ENCODE peak calls at places on chromosomes 16 and 17, in six cellular contexts. One of them, this sample, is unnamed.

GRCh38 chr17:56867948-56868376 is 34.0 kb downstream of the DGKE start:
- DNase-seq in activated CD4-positive, CD25-positive, alpha-beta regulatory T cell: no peak
- DNase-seq in MV-4-11: no peak
- DNase-seq in GM04503: peak
- DNase-seq in AML-193: no peak
- DNase-seq in breast epithelium: no peak
- DNase-seq in this sample: no peak

GRCh38 chr16:46974352-46974751 is 878 bp upstream of the DNAJA2 start:
- DNase-seq in activated CD4-positive, CD25-positive, alpha-beta regulatory T cell: no peak
- DNase-seq in MV-4-11: peak
- DNase-seq in GM04503: no peak
- DNase-seq in AML-193: peak
- DNase-seq in breast epithelium: no peak
- DNase-seq in this sample: no peak

GRCh38 chr16:53421248-53421647 is 13.0 kb upstream of the RBL2 start:
- DNase-seq in activated CD4-positive, CD25-positive, alpha-beta regulatory T cell: no peak
- DNase-seq in MV-4-11: no peak
- DNase-seq in GM04503: no peak
- DNase-seq in AML-193: no peak
- DNase-seq in breast epithelium: no peak
- DNase-seq in this sample: no peak

GRCh38 chr16:54447606-54448440 is 161.2 kb upstream of the IRX3 start:
- DNase-seq in activated CD4-positive, CD25-positive, alpha-beta regulatory T cell: no peak
- DNase-seq in MV-4-11: peak
- DNase-seq in GM04503: peak
- DNase-seq in AML-193: no peak
- DNase-seq in breast epithelium: no peak
- DNase-seq in this sample: no peak

GRCh38 chr16:30637952-30638351 is 12.8 kb upstream of the PRR14 start:
- DNase-seq in activated CD4-positive, CD25-positive, alpha-beta regulatory T cell: no peak
- DNase-seq in MV-4-11: peak
- DNase-seq in GM04503: no peak
- DNase-seq in AML-193: peak
- DNase-seq in breast epithelium: no peak
- DNase-seq in this sample: peak

GRCh38 chr16:31224092-31224955 is 7.4 kb upstream of the PYDC1 start:
- DNase-seq in activated CD4-positive, CD25-positive, alpha-beta regulatory T cell: no peak
- DNase-seq in MV-4-11: no peak
- DNase-seq in GM04503: no peak
- DNase-seq in AML-193: no peak
- DNase-seq in breast epithelium: no peak
- DNase-seq in this sample: no peak

GRCh38 chr17:82424001-82424862 is 5.8 kb upstream of the OGFOD3 start:
- DNase-seq in activated CD4-positive, CD25-positive, alpha-beta regulatory T cell: no peak
- DNase-seq in MV-4-11: peak
- DNase-seq in GM04503: no peak
- DNase-seq in AML-193: peak
- DNase-seq in breast epithelium: no peak
- DNase-seq in this sample: peak

GRCh38 chr16:3157229-3158013 is 22.6 kb downstream of the ZNF213 start:
- DNase-seq in activated CD4-positive, CD25-positive, alpha-beta regulatory T cell: no peak
- DNase-seq in MV-4-11: peak
- DNase-seq in GM04503: peak
- DNase-seq in AML-193: no peak
- DNase-seq in breast epithelium: peak
- DNase-seq in this sample: peak

GRCh38 chr17:47802341-47803022 is 19.1 kb downstream of the OSBPL7 start:
- DNase-seq in activated CD4-positive, CD25-positive, alpha-beta regulatory T cell: peak
- DNase-seq in MV-4-11: no peak
- DNase-seq in GM04503: no peak
- DNase-seq in AML-193: peak
- DNase-seq in breast epithelium: peak
- DNase-seq in this sample: no peak

GRCh38 chr16:85661131-85662035 is 27.4 kb downstream of the GINS2 start:
- DNase-seq in activated CD4-positive, CD25-positive, alpha-beta regulatory T cell: no peak
- DNase-seq in MV-4-11: no peak
- DNase-seq in GM04503: no peak
- DNase-seq in AML-193: no peak
- DNase-seq in breast epithelium: peak
- DNase-seq in this sample: no peak

GRCh38 chr16:3954411-3954921 is 74.0 kb upstream of the CREBBP start:
- DNase-seq in activated CD4-positive, CD25-positive, alpha-beta regulatory T cell: no peak
- DNase-seq in MV-4-11: peak
- DNase-seq in GM04503: no peak
- DNase-seq in AML-193: no peak
- DNase-seq in breast epithelium: no peak
- DNase-seq in this sample: no peak

GRCh38 chr17:81866440-81867122 is 4.6 kb downstream of the ARHGDIA start:
- DNase-seq in activated CD4-positive, CD25-positive, alpha-beta regulatory T cell: no peak
- DNase-seq in MV-4-11: no peak
- DNase-seq in GM04503: no peak
- DNase-seq in AML-193: no peak
- DNase-seq in breast epithelium: no peak
- DNase-seq in this sample: no peak

GRCh38 chr17:62995377-62995885 is 29.4 kb downstream of the TANC2 start:
- DNase-seq in activated CD4-positive, CD25-positive, alpha-beta regulatory T cell: no peak
- DNase-seq in MV-4-11: peak
- DNase-seq in GM04503: no peak
- DNase-seq in AML-193: peak
- DNase-seq in breast epithelium: no peak
- DNase-seq in this sample: peak

GRCh38 chr17:7242717-7243576 is 698 bp upstream of the GABARAP start:
- DNase-seq in activated CD4-positive, CD25-positive, alpha-beta regulatory T cell: peak
- DNase-seq in MV-4-11: peak
- DNase-seq in GM04503: peak
- DNase-seq in AML-193: peak
- DNase-seq in breast epithelium: peak
- DNase-seq in this sample: peak

GRCh38 chr16:6558661-6559060 is 774.0 kb upstream of the RBFOX1 start:
- DNase-seq in activated CD4-positive, CD25-positive, alpha-beta regulatory T cell: no peak
- DNase-seq in MV-4-11: no peak
- DNase-seq in GM04503: no peak
- DNase-seq in AML-193: no peak
- DNase-seq in breast epithelium: no peak
- DNase-seq in this sample: no peak

GRCh38 chr16:73794936-73795335 is 501.7 kb upstream of the PSMD7 start:
- DNase-seq in activated CD4-positive, CD25-positive, alpha-beta regulatory T cell: no peak
- DNase-seq in MV-4-11: no peak
- DNase-seq in GM04503: no peak
- DNase-seq in AML-193: no peak
- DNase-seq in breast epithelium: no peak
- DNase-seq in this sample: no peak

GRCh38 chr17:67503184-67503583 is 126.1 kb downstream of the PITPNC1 start:
- DNase-seq in activated CD4-positive, CD25-positive, alpha-beta regulatory T cell: no peak
- DNase-seq in MV-4-11: no peak
- DNase-seq in GM04503: no peak
- DNase-seq in AML-193: no peak
- DNase-seq in breast epithelium: no peak
- DNase-seq in this sample: no peak